ENCODE peak calls at places on chromosomes 4 and X, in seven cellular contexts. X, G, Z, V, U, C and T are unnamed samples.

GRCh38 chrX:131791608-131792355 is 231.3 kb upstream of the STK26 start:
- DNase-seq in X (no peak), G (no peak), Z (no peak), U (no peak), C (no peak), V (no peak), T (no peak)

GRCh38 chrX:7086384-7086783 is 61.1 kb upstream of the STS start:
- DNase-seq in Z (no peak), X (peak; percentile 21), G (no peak), U (no peak), C (peak; percentile 14), V (no peak), T (no peak)

GRCh38 chr4:68466751-68467150 is 19.5 kb downstream of the TMPRSS11E start:
- DNase-seq in Z (no peak), U (no peak), V (no peak), C (no peak), G (no peak), X (no peak), T (no peak)

GRCh38 chrX:24145340-24146186 is 4.0 kb upstream of the ZFX start:
- DNase-seq in U (no peak), C (peak; percentile 40), X (no peak), Z (no peak), G (no peak), V (no peak), T (no peak)

GRCh38 chr4:19324175-19324574 is 927.5 kb upstream of the SLIT2 start:
- DNase-seq in U (no peak), Z (no peak), X (no peak), C (no peak), V (no peak), G (no peak), T (no peak)

GRCh38 chr4:96149911-96150310 is 310.0 kb downstream of the PDHA2 start:
- DNase-seq in X (no peak), G (no peak), Z (peak; percentile 47), V (no peak), U (no peak), C (peak; percentile 2), T (no peak)

GRCh38 chrX:22691966-22692565 is 307.7 kb upstream of the DDX53 start:
- DNase-seq in C (no peak), U (no peak), V (no peak), X (no peak), G (no peak), Z (no peak), T (no peak)

GRCh38 chr4:103075435-103075893 is 1.1 kb downstream of the SLC9B2 start:
- DNase-seq in U (no peak), G (no peak), Z (peak; percentile 48), V (peak; percentile 1), X (peak; percentile 15), C (peak; percentile 31), T (peak; percentile 9)

GRCh38 chrX:48616575-48616974 is 19.3 kb downstream of the WDR13 start:
- DNase-seq in G (no peak), C (no peak), Z (peak; percentile 32), X (no peak), U (no peak), V (no peak), T (no peak)

GRCh38 chrX:129659137-129659536 is 4.4 kb upstream of the APLN start:
- DNase-seq in Z (no peak), G (no peak), C (no peak), V (no peak), U (no peak), X (no peak), T (no peak)

GRCh38 chr4:476501-476900 is 22.5 kb downstream of the ZNF721 start:
- DNase-seq in X (no peak), G (no peak), C (no peak), U (no peak), V (no peak), Z (no peak), T (no peak)

GRCh38 chr4:150828159-150828558 is 186.9 kb downstream of the LRBA start:
- DNase-seq in U (peak; percentile 25), G (no peak), V (no peak), C (no peak), X (peak; percentile 89), Z (no peak), T (peak; percentile 64)

GRCh38 chr4:25966171-25966570 is 52.2 kb downstream of the SMIM20 start:
- DNase-seq in C (no peak), V (no peak), G (no peak), X (no peak), U (no peak), Z (no peak), T (no peak)

GRCh38 chr4:102449751-102450352 is 51.3 kb upstream of the NFKB1 start:
- DNase-seq in Z (peak; percentile 80), X (peak; percentile 78), V (peak; percentile 42), G (no peak), U (peak; percentile 46), C (peak; percentile 74), T (peak; percentile 58)

GRCh38 chr4:15706646-15707362 is 3.9 kb downstream of the BST1 start:
- DNase-seq in V (no peak), G (no peak), C (no peak), X (no peak), U (no peak), Z (peak; percentile 35), T (no peak)

GRCh38 chr4:46392421-46392820 is 2.5 kb upstream of the GABRA2 start:
- DNase-seq in U (no peak), Z (no peak), X (no peak), C (no peak), G (no peak), V (no peak), T (no peak)

GRCh38 chrX:8138252-8138651 is 32.8 kb downstream of the VCX2 start:
- DNase-seq in V (no peak), Z (no peak), U (no peak), C (peak; percentile 18), G (no peak), X (no peak), T (no peak)

GRCh38 chr4:123343400-123344060 is 53.1 kb upstream of the SPRY1 start:
- DNase-seq in X (no peak), C (no peak), Z (peak; percentile 44), G (no peak), U (no peak), V (no peak), T (no peak)

DNA sequence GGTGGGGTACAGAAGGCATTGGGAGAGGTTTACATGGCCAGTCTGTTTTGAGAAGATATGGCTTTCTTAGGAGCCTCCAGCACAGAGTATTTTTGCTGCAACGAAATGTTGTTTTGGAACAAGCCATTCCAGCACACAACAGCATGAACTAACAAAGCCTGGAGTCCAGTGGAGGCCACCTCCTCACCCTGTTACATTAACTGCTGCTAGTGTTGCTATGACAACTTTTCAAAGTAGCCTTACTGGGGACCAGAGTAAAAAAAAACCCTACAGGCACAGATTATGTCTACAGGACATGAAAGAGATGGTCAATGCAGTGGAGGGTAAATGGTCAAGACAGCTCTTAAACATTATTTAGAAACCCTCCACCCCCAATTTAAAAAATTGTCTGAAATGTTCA is 274.2 kb upstream of the NOCT start:
- DNase-seq in C (no peak), V (no peak), G (no peak), X (no peak), Z (no peak), U (no peak), T (no peak)
- TF ChIP-seq CTCF in C (no peak), V (no peak), G (no peak), X (no peak), Z (no peak), U (no peak), T (no peak)

GRCh38 chr4:118972167-118972566 is 83.5 kb downstream of the SYNPO2 start:
- DNase-seq in C (no peak), Z (no peak), V (no peak), U (no peak), X (no peak), G (no peak), T (no peak)

GRCh38 chr4:118968006-118968405 is 79.4 kb downstream of the SYNPO2 start:
- DNase-seq in G (no peak), U (peak; percentile 43), Z (peak; percentile 95), X (peak; percentile 89), C (peak; percentile 95), V (no peak), T (peak; percentile 62)

GRCh38 chr4:118967393-118967792 is 78.7 kb downstream of the SYNPO2 start:
- DNase-seq in V (no peak), Z (peak; percentile 79), X (peak; percentile 26), U (no peak), C (peak; percentile 70), G (no peak), T (no peak)

GRCh38 chr4:118968813-118969212 is 80.2 kb downstream of the SYNPO2 start:
- DNase-seq in U (no peak), G (no peak), X (no peak), V (no peak), C (peak; percentile 45), Z (no peak), T (no peak)

GRCh38 chr4:118969359-118969758 is 80.7 kb downstream of the SYNPO2 start:
- DNase-seq in C (peak; percentile 69), Z (peak; percentile 81), V (peak; percentile 32), X (peak; percentile 18), G (no peak), U (peak; percentile 35), T (no peak)
- TF ChIP-seq CTCF in C (peak; percentile 76), Z (peak; percentile 65), V (peak; percentile 79), X (peak; percentile 27), G (peak; percentile 69), U (peak; percentile 52), T (peak; percentile 42)

GRCh38 chrX:68018248-68019203 is 414.8 kb downstream of the OPHN1 start:
- DNase-seq in C (peak; percentile 5), V (peak; percentile 10), X (no peak), U (no peak), Z (peak; percentile 28), G (no peak), T (no peak)
- TF ChIP-seq CTCF in C (peak; percentile 39), V (peak; percentile 78), X (no peak), U (peak; percentile 10), Z (peak; percentile 55), G (peak; percentile 51), T (no peak)

GRCh38 chr4:146548443-146548842 is 26.7 kb upstream of the SLC10A7 start:
- DNase-seq in G (no peak), Z (no peak), C (no peak), V (no peak), U (no peak), X (no peak), T (no peak)

GRCh38 chr4:146550161-146550560 is 28.4 kb upstream of the SLC10A7 start:
- DNase-seq in Z (no peak), C (no peak), G (no peak), X (no peak), V (no peak), U (no peak), T (no peak)

GRCh38 chr4:146545102-146545501 is 23.4 kb upstream of the SLC10A7 start:
- DNase-seq in U (no peak), X (peak; percentile 64), V (no peak), Z (peak; percentile 16), G (no peak), C (peak; percentile 30), T (peak; percentile 38)
- TF ChIP-seq CTCF in U (no peak), X (peak; percentile 46), V (no peak), Z (peak; percentile 62), G (peak; percentile 56), C (peak; percentile 51), T (peak; percentile 8)

DNA sequence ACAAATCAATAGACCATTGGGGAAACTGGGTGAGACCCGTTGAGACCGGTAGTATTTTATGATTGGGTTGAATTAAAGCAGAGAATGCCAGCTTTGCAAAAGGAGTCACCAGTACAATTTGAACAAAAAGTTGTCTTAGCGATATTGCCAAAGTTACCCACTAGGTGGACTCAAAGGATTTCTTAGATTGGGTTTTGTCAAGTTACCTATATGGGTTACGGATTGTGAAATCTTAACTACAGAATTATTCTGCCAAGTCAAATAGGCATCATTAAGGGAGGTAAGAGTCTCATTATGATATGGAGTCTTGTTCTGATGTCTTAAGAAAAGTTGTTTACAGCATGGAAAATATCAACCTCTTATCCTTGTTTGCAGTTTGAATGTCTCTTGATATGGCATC is 15.0 kb upstream of the CT47A1 start:
- DNase-seq in Z (peak; percentile 39), V (peak; percentile 36), U (no peak), G (no peak), C (peak; percentile 7), X (peak; percentile 37), T (no peak)
- TF ChIP-seq CTCF in Z (peak; percentile 27), V (peak; percentile 17), U (no peak), G (no peak), C (peak; percentile 19), X (peak; percentile 15), T (no peak)